ENCODE peak calls at places on chromosomes 4 and X, in eight cellular contexts. F, A, K, H, S, M, N and Z are unnamed samples.
A peak's percentile ranks its signal among the peaks of the same experiment; 100 is the strongest.

GRCh38 chr4:76562851-76563803 is 128.1 kb downstream of the SHROOM3 start:
- DNase-seq in F (peak; percentile 27), A (no peak), K (no peak), H (no peak), S (no peak), M (no peak), N (no peak), Z (no peak)

GRCh38 chr4:82748781-82749504 is 49.7 kb downstream of the SCD5 start:
- DNase-seq in F (no peak), A (no peak), K (no peak), H (no peak), S (no peak), M (no peak), N (no peak), Z (no peak)

GRCh38 chr4:38822748-38823303 is 18.2 kb upstream of the TLR1 start:
- DNase-seq in F (no peak), A (no peak), K (no peak), H (no peak), S (no peak), M (no peak), N (no peak), Z (no peak)

GRCh38 chr4:20217521-20217920 is 34.2 kb upstream of the SLIT2 start:
- DNase-seq in F (no peak), A (no peak), K (no peak), H (no peak), S (no peak), M (no peak), N (no peak), Z (no peak)

GRCh38 chr4:176013466-176014247 is 52.0 kb upstream of the WDR17 start:
- DNase-seq in F (no peak), A (peak; percentile 79), K (no peak), H (no peak), S (no peak), M (no peak), N (no peak), Z (no peak)

GRCh38 chrX:8204169-8204935 is 33.3 kb upstream of the VCX2 start:
- DNase-seq in F (no peak), A (no peak), K (no peak), H (no peak), S (no peak), M (no peak), N (no peak), Z (no peak)

GRCh38 chr4:168655182-168655581 is 158.3 kb downstream of the PALLD start:
- DNase-seq in F (no peak), A (no peak), K (no peak), H (no peak), S (no peak), M (no peak), N (no peak), Z (no peak)

GRCh38 chr4:101356928-101357327 is 9.6 kb upstream of the PPP3CA start:
- DNase-seq in F (peak; percentile 97), A (no peak), K (no peak), H (peak; percentile 64), S (no peak), M (peak; percentile 62), N (no peak), Z (no peak)

GRCh38 chr4:12724520-12724919 is 759.6 kb downstream of the RAB28 start:
- DNase-seq in F (no peak), A (peak; percentile 13), K (no peak), H (peak; percentile 8), S (no peak), M (no peak), N (no peak), Z (no peak)

GRCh38 chr4:112172180-112172579 is 26.9 kb downstream of the FAM241A start:
- DNase-seq in F (no peak), A (peak; percentile 36), K (no peak), H (no peak), S (no peak), M (no peak), N (no peak), Z (no peak)

GRCh38 chr4:88291003-88291402 is 6.6 kb upstream of the PPM1K start:
- DNase-seq in F (no peak), A (no peak), K (no peak), H (no peak), S (no peak), M (peak; percentile 25), N (no peak), Z (no peak)

GRCh38 chrX:131331152-131331551 is 42.0 kb upstream of the IGSF1 start:
- DNase-seq in F (no peak), A (no peak), K (no peak), H (no peak), S (no peak), M (no peak), N (no peak), Z (no peak)

GRCh38 chr4:86218721-86219481 is 141.0 kb downstream of the MAPK10 start:
- DNase-seq in F (no peak), A (no peak), K (no peak), H (no peak), S (no peak), M (no peak), N (no peak), Z (no peak)

GRCh38 chr4:184596617-184597185 is 52.5 kb downstream of the CASP3 start:
- DNase-seq in F (no peak), A (no peak), K (no peak), H (no peak), S (no peak), M (no peak), N (no peak), Z (no peak)

GRCh38 chr4:1233641-1234277 is 15.2 kb downstream of the CTBP1 start:
- DNase-seq in F (no peak), A (no peak), K (no peak), H (no peak), S (peak; percentile 46), M (no peak), N (no peak), Z (peak; percentile 65)

GRCh38 chr4:94435874-94436273 is 15.9 kb upstream of the PDLIM5 start:
- DNase-seq in F (no peak), A (no peak), K (no peak), H (no peak), S (no peak), M (no peak), N (no peak), Z (no peak)

GRCh38 chrX:46561931-46562721 is 11.4 kb upstream of the CHST7 start:
- DNase-seq in F (no peak), A (peak; percentile 76), K (no peak), H (no peak), S (peak; percentile 47), M (no peak), N (no peak), Z (no peak)

GRCh38 chrX:39854772-39855747 is 242.7 kb downstream of the BCOR start:
- DNase-seq in F (no peak), A (peak; percentile 57), K (peak; percentile 71), H (no peak), S (no peak), M (no peak), N (no peak), Z (no peak)

GRCh38 chr4:71113294-71113693 is 119.8 kb downstream of the DCK start:
- DNase-seq in F (no peak), A (peak; percentile 8), K (no peak), H (no peak), S (no peak), M (no peak), N (no peak), Z (no peak)

GRCh38 chr4:113955948-113956347 is 23.5 kb downstream of the ARSJ start:
- DNase-seq in F (no peak), A (no peak), K (no peak), H (no peak), S (no peak), M (no peak), N (no peak), Z (no peak)

GRCh38 chr4:3168029-3168428 is 80.9 kb upstream of the MSANTD1 start:
- DNase-seq in F (no peak), A (peak; percentile 4), K (no peak), H (no peak), S (no peak), M (peak; percentile 71), N (no peak), Z (no peak)

GRCh38 chr4:88928852-88929251 is 128.1 kb downstream of the FAM13A start:
- DNase-seq in F (no peak), A (no peak), K (no peak), H (no peak), S (no peak), M (no peak), N (no peak), Z (no peak)